ENCODE peak calls at places on chromosome 1, in nine cellular contexts. O is endothelial cell, W is sciatic nerve, Q is SJSA1, L is fibroblast of pulmonary artery, T is fibroblast of the conjunctiva, H is cardiac fibroblast, X is NCI-H1436, M is LoVo. Y is an unnamed sample.

GRCh38 chr1:201260648-201261311 is 22.5 kb upstream of the PKP1 start:
- DNase-seq in O (no peak), W (no peak), Q (no peak), L (no peak), T (no peak), H (no peak), X (no peak), M (no peak), Y (no peak)

GRCh38 chr1:231679109-231679508 is 52.5 kb downstream of the DISC1 start:
- DNase-seq in O (no peak), W (no peak), Q (no peak), L (no peak), T (no peak), H (no peak), X (peak), M (no peak), Y (no peak)

GRCh38 chr1:109255673-109256072 is 6.3 kb downstream of the CELSR2 start:
- DNase-seq in O (no peak), W (no peak), Q (no peak), L (no peak), T (no peak), H (no peak), X (no peak), M (no peak), Y (no peak)

GRCh38 chr1:2376931-2377672 is 14.3 kb downstream of the MORN1 start:
- DNase-seq in O (no peak), W (peak), Q (no peak), L (no peak), T (no peak), H (no peak), X (no peak), M (no peak), Y (no peak)

GRCh38 chr1:156021087-156021416 is 301 bp upstream of the SSR2 start:
- DNase-seq in O (no peak), W (no peak), Q (no peak), L (no peak), T (no peak), H (no peak), X (no peak), M (no peak), Y (no peak)

GRCh38 chr1:230359992-230360391 is 66.1 kb downstream of the PGBD5 start:
- DNase-seq in O (no peak), W (no peak), Q (no peak), L (no peak), T (peak), H (peak), X (no peak), M (peak), Y (no peak)

GRCh38 chr1:226511296-226511695 is 37.3 kb upstream of the STUM start:
- DNase-seq in O (no peak), W (no peak), Q (peak), L (no peak), T (no peak), H (no peak), X (no peak), M (no peak), Y (no peak)

GRCh38 chr1:58657082-58657481 is 42.8 kb downstream of the MYSM1 start:
- DNase-seq in O (no peak), W (no peak), Q (no peak), L (no peak), T (no peak), H (no peak), X (peak), M (no peak), Y (no peak)

GRCh38 chr1:9946315-9946714 is 3.0 kb downstream of the NMNAT1 start:
- DNase-seq in O (no peak), W (no peak), Q (no peak), L (no peak), T (no peak), H (no peak), X (no peak), M (no peak), Y (no peak)

GRCh38 chr1:176696109-176696508 is 233.1 kb downstream of the PAPPA2 start:
- DNase-seq in O (no peak), W (no peak), Q (no peak), L (peak), T (no peak), H (no peak), X (no peak), M (no peak), Y (peak)

GRCh38 chr1:169694304-169694703 is 17.1 kb downstream of the SELL start:
- DNase-seq in O (no peak), W (no peak), Q (no peak), L (no peak), T (no peak), H (no peak), X (no peak), M (no peak), Y (no peak)

GRCh38 chr1:194658090-194658439 is 1471.7 kb upstream of the B3GALT2 start:
- DNase-seq in O (no peak), W (no peak), Q (no peak), L (peak), T (no peak), H (peak), X (no peak), M (peak), Y (peak)

GRCh38 chr1:17911789-17912188 is 156.7 kb downstream of the ACTL8 start:
- DNase-seq in O (no peak), W (no peak), Q (no peak), L (no peak), T (no peak), H (no peak), X (no peak), M (no peak), Y (no peak)

GRCh38 chr1:17011439-17012307 is at the start of gene ATP13A2:
- DNase-seq in O (peak), W (peak), Q (peak), L (peak), T (peak), H (peak), X (peak), M (peak), Y (peak)

GRCh38 chr1:226871636-226872327 is 1.4 kb downstream of the PSEN2 start:
- DNase-seq in O (no peak), W (no peak), Q (no peak), L (no peak), T (no peak), H (no peak), X (no peak), M (no peak), Y (no peak)

GRCh38 chr1:67574221-67574620 is 110.8 kb upstream of the GADD45A start:
- DNase-seq in O (no peak), W (no peak), Q (no peak), L (no peak), T (no peak), H (no peak), X (no peak), M (no peak), Y (no peak)

GRCh38 chr1:43979528-43980254 is 681 bp downstream of the B4GALT2 start:
- DNase-seq in O (peak), W (peak), Q (peak), L (peak), T (no peak), H (peak), X (no peak), M (peak), Y (peak)

GRCh38 chr1:48777219-48777895 is 666 bp upstream of the BEND5 start:
- DNase-seq in O (peak), W (no peak), Q (no peak), L (no peak), T (no peak), H (no peak), X (no peak), M (no peak), Y (no peak)

GRCh38 chr1:37070126-37070525 is 35.8 kb upstream of the GRIK3 start:
- DNase-seq in O (no peak), W (no peak), Q (no peak), L (no peak), T (no peak), H (no peak), X (no peak), M (no peak), Y (no peak)

GRCh38 chr1:40450491-40451237 is 388 bp downstream of the ZFP69B start:
- DNase-seq in O (no peak), W (no peak), Q (peak), L (peak), T (no peak), H (peak), X (peak), M (no peak), Y (no peak)

GRCh38 chr1:51215169-51215568 is 20.9 kb upstream of the RNF11 start:
- DNase-seq in O (no peak), W (no peak), Q (no peak), L (no peak), T (no peak), H (no peak), X (no peak), M (no peak), Y (no peak)

GRCh38 chr1:232752365-232752764 is 52.9 kb upstream of the MAP10 start:
- DNase-seq in O (no peak), W (no peak), Q (no peak), L (no peak), T (no peak), H (no peak), X (no peak), M (no peak), Y (no peak)

GRCh38 chr1:198892065-198892464 is 253.2 kb downstream of the PTPRC start:
- DNase-seq in O (peak), W (no peak), Q (peak), L (peak), T (no peak), H (peak), X (no peak), M (no peak), Y (no peak)

GRCh38 chr1:15100369-15101111 is 53.0 kb upstream of the TMEM51 start:
- DNase-seq in O (peak), W (no peak), Q (no peak), L (peak), T (peak), H (peak), X (peak), M (peak), Y (peak)

GRCh38 chr1:48208251-48208650 is 14.3 kb upstream of the SLC5A9 start:
- DNase-seq in O (no peak), W (no peak), Q (no peak), L (no peak), T (no peak), H (no peak), X (no peak), M (no peak), Y (no peak)

GRCh38 chr1:10773851-10774614 is 22.4 kb downstream of the CASZ1 start:
- DNase-seq in O (no peak), W (no peak), Q (no peak), L (no peak), T (no peak), H (no peak), X (no peak), M (no peak), Y (no peak)

GRCh38 chr1:192008281-192008825 is 149.9 kb upstream of the RGS18 start:
- DNase-seq in O (no peak), W (no peak), Q (no peak), L (no peak), T (no peak), H (no peak), X (no peak), M (no peak), Y (no peak)

GRCh38 chr1:232620356-232620841 is 9.5 kb downstream of the SIPA1L2 start:
- DNase-seq in O (no peak), W (no peak), Q (no peak), L (peak), T (no peak), H (peak), X (peak), M (peak), Y (no peak)

GRCh38 chr1:24987875-24988559 is 57.9 kb upstream of the RUNX3 start:
- DNase-seq in O (no peak), W (no peak), Q (no peak), L (no peak), T (no peak), H (no peak), X (no peak), M (no peak), Y (no peak)

GRCh38 chr1:117568999-117569398 is 36.8 kb upstream of the TENT5C start:
- DNase-seq in O (no peak), W (no peak), Q (no peak), L (no peak), T (no peak), H (no peak), X (no peak), M (no peak), Y (no peak)

GRCh38 chr1:36638268-36638667 is 155.6 kb upstream of the CSF3R start:
- DNase-seq in O (no peak), W (no peak), Q (no peak), L (peak), T (no peak), H (peak), X (no peak), M (no peak), Y (no peak)